ENCODE peak calls at places on chromosomes 1 and 21, in eight cellular contexts. One of them, this sample, is unnamed.

GRCh38 chr21:31162827-31163226 is 124.6 kb upstream of the KRTAP19-8 start:
- DNase-seq in pulmonary artery endothelial cell: no peak
- DNase-seq in Calu3: no peak
- DNase-seq in DMS79 treated with DMSO at 0.1 percent for 48 hours: no peak
- DNase-seq in skeletal muscle cell: peak
- DNase-seq in T-helper 1 cell: no peak
- DNase-seq in heart left ventricle: no peak
- DNase-seq in AG04450: no peak
- DNase-seq in this sample: no peak

GRCh38 chr1:63326473-63327380 is 4.4 kb downstream of the FOXD3 start:
- DNase-seq in skeletal muscle cell: no peak
- DNase-seq in AG04450: no peak
- DNase-seq in pulmonary artery endothelial cell: no peak
- DNase-seq in DMS79 treated with DMSO at 0.1 percent for 48 hours: no peak
- DNase-seq in Calu3: no peak
- DNase-seq in heart left ventricle: no peak
- DNase-seq in T-helper 1 cell: no peak
- DNase-seq in this sample: no peak

GRCh38 chr1:58695206-58695605 is 4.7 kb downstream of the MYSM1 start:
- DNase-seq in Calu3: no peak
- DNase-seq in skeletal muscle cell: no peak
- DNase-seq in AG04450: no peak
- DNase-seq in pulmonary artery endothelial cell: no peak
- DNase-seq in DMS79 treated with DMSO at 0.1 percent for 48 hours: no peak
- DNase-seq in heart left ventricle: no peak
- DNase-seq in T-helper 1 cell: no peak
- DNase-seq in this sample: no peak

GRCh38 chr21:46515109-46515508 is 56.4 kb downstream of the DIP2A start:
- DNase-seq in skeletal muscle cell: no peak
- DNase-seq in T-helper 1 cell: no peak
- DNase-seq in pulmonary artery endothelial cell: no peak
- DNase-seq in AG04450: no peak
- DNase-seq in heart left ventricle: peak
- DNase-seq in Calu3: no peak
- DNase-seq in DMS79 treated with DMSO at 0.1 percent for 48 hours: no peak
- DNase-seq in this sample: peak

GRCh38 chr21:43306911-43307676 is 119.8 kb downstream of the SIK1 start:
- DNase-seq in AG04450: no peak
- DNase-seq in Calu3: peak
- DNase-seq in skeletal muscle cell: no peak
- DNase-seq in T-helper 1 cell: no peak
- DNase-seq in DMS79 treated with DMSO at 0.1 percent for 48 hours: peak
- DNase-seq in heart left ventricle: peak
- DNase-seq in pulmonary artery endothelial cell: no peak
- DNase-seq in this sample: no peak

GRCh38 chr1:913491-914252 is 10.1 kb upstream of the SAMD11 start:
- DNase-seq in AG04450: no peak
- DNase-seq in heart left ventricle: no peak
- DNase-seq in skeletal muscle cell: no peak
- DNase-seq in pulmonary artery endothelial cell: no peak
- DNase-seq in T-helper 1 cell: no peak
- DNase-seq in DMS79 treated with DMSO at 0.1 percent for 48 hours: peak
- DNase-seq in Calu3: peak
- DNase-seq in this sample: no peak

GRCh38 chr1:217188280-217189235 is 442.3 kb downstream of the GPATCH2 start:
- DNase-seq in skeletal muscle cell: no peak
- DNase-seq in AG04450: no peak
- DNase-seq in T-helper 1 cell: no peak
- DNase-seq in DMS79 treated with DMSO at 0.1 percent for 48 hours: no peak
- DNase-seq in pulmonary artery endothelial cell: no peak
- DNase-seq in Calu3: no peak
- DNase-seq in heart left ventricle: peak
- DNase-seq in this sample: no peak

GRCh38 chr1:117606608-117607261 is 887 bp downstream of the TENT5C start:
- DNase-seq in heart left ventricle: peak
- DNase-seq in AG04450: no peak
- DNase-seq in skeletal muscle cell: no peak
- DNase-seq in DMS79 treated with DMSO at 0.1 percent for 48 hours: peak
- DNase-seq in Calu3: peak
- DNase-seq in T-helper 1 cell: peak
- DNase-seq in pulmonary artery endothelial cell: no peak
- DNase-seq in this sample: no peak

GRCh38 chr1:36729289-36729688 is 246.6 kb upstream of the CSF3R start:
- DNase-seq in DMS79 treated with DMSO at 0.1 percent for 48 hours: no peak
- DNase-seq in AG04450: no peak
- DNase-seq in pulmonary artery endothelial cell: no peak
- DNase-seq in T-helper 1 cell: no peak
- DNase-seq in skeletal muscle cell: no peak
- DNase-seq in heart left ventricle: no peak
- DNase-seq in Calu3: no peak
- DNase-seq in this sample: no peak

GRCh38 chr1:5748286-5749225 is 243.7 kb downstream of the NPHP4 start:
- DNase-seq in T-helper 1 cell: no peak
- DNase-seq in pulmonary artery endothelial cell: no peak
- DNase-seq in heart left ventricle: peak
- DNase-seq in AG04450: no peak
- DNase-seq in DMS79 treated with DMSO at 0.1 percent for 48 hours: no peak
- DNase-seq in Calu3: no peak
- DNase-seq in skeletal muscle cell: no peak
- DNase-seq in this sample: no peak

GRCh38 chr1:169098380-169098779 is 8.1 kb upstream of the ATP1B1 start:
- DNase-seq in heart left ventricle: no peak
- DNase-seq in skeletal muscle cell: no peak
- DNase-seq in pulmonary artery endothelial cell: no peak
- DNase-seq in DMS79 treated with DMSO at 0.1 percent for 48 hours: no peak
- DNase-seq in AG04450: no peak
- DNase-seq in T-helper 1 cell: no peak
- DNase-seq in Calu3: no peak
- DNase-seq in this sample: no peak

GRCh38 chr1:2506007-2506860 is 20.2 kb downstream of the PANK4 start:
- DNase-seq in Calu3: no peak
- DNase-seq in AG04450: no peak
- DNase-seq in pulmonary artery endothelial cell: no peak
- DNase-seq in heart left ventricle: no peak
- DNase-seq in T-helper 1 cell: no peak
- DNase-seq in DMS79 treated with DMSO at 0.1 percent for 48 hours: no peak
- DNase-seq in skeletal muscle cell: no peak
- DNase-seq in this sample: no peak

GRCh38 chr1:4170548-4170947 is 270.5 kb upstream of the C1orf174 start:
- DNase-seq in heart left ventricle: no peak
- DNase-seq in skeletal muscle cell: no peak
- DNase-seq in AG04450: no peak
- DNase-seq in DMS79 treated with DMSO at 0.1 percent for 48 hours: no peak
- DNase-seq in T-helper 1 cell: no peak
- DNase-seq in pulmonary artery endothelial cell: no peak
- DNase-seq in Calu3: no peak
- DNase-seq in this sample: no peak

GRCh38 chr1:154404984-154405761 is at the start of gene IL6R:
- DNase-seq in heart left ventricle: peak
- DNase-seq in DMS79 treated with DMSO at 0.1 percent for 48 hours: peak
- DNase-seq in pulmonary artery endothelial cell: peak
- DNase-seq in AG04450: peak
- DNase-seq in Calu3: peak
- DNase-seq in skeletal muscle cell: peak
- DNase-seq in T-helper 1 cell: peak
- DNase-seq in this sample: peak

GRCh38 chr1:100265562-100265930 is 470 bp upstream of the RTCA start:
- DNase-seq in skeletal muscle cell: no peak
- DNase-seq in AG04450: no peak
- DNase-seq in heart left ventricle: no peak
- DNase-seq in pulmonary artery endothelial cell: no peak
- DNase-seq in T-helper 1 cell: no peak
- DNase-seq in DMS79 treated with DMSO at 0.1 percent for 48 hours: peak
- DNase-seq in Calu3: peak
- DNase-seq in this sample: no peak